ENCODE peak calls at places on chromosomes 4 and X, in six cellular contexts. R, B, U, D, G and L are unnamed samples.
A peak's percentile ranks its signal among the peaks of the same experiment; 100 is the strongest.

GRCh38 chr4:8859550-8860095 is 12.0 kb downstream of the HMX1 start:
- DNase-seq in U (no peak), R (no peak), G (no peak), B (no peak), D (no peak), L (no peak)

GRCh38 chr4:110164856-110165255 is 33.6 kb downstream of the ELOVL6 start:
- DNase-seq in G (no peak), D (no peak), R (no peak), U (no peak), B (no peak), L (no peak)

GRCh38 chrX:41180194-41180902 is 95.1 kb downstream of the USP9X start:
- DNase-seq in R (no peak), U (peak; percentile 6), G (peak; percentile 36), D (peak; percentile 62), B (no peak), L (no peak)

GRCh38 chrX:153643431-153644351 is 3.3 kb upstream of the DUSP9 start:
- DNase-seq in G (no peak), B (peak; percentile 43), U (no peak), D (no peak), R (peak; percentile 72), L (no peak)

GRCh38 chrX:40081679-40082068 is 16.1 kb downstream of the BCOR start:
- DNase-seq in B (no peak), D (no peak), G (no peak), U (no peak), R (no peak), L (no peak)

GRCh38 chr4:56316011-56316650 is 71.2 kb downstream of the AASDH start:
- DNase-seq in G (no peak), R (no peak), B (no peak), U (no peak), D (no peak), L (no peak)

GRCh38 chr4:91758487-91758886 is 545.3 kb upstream of the GRID2 start:
- DNase-seq in U (no peak), D (no peak), B (no peak), R (no peak), G (no peak), L (no peak)

GRCh38 chr4:185096032-185096653 is 46.9 kb upstream of the SLC25A4 start:
- DNase-seq in B (no peak), G (no peak), D (no peak), U (no peak), R (no peak), L (no peak)

GRCh38 chrX:46686003-46686645 is 72.8 kb downstream of the SLC9A7 start:
- DNase-seq in U (peak; percentile 8), R (no peak), D (no peak), G (peak; percentile 23), B (no peak), L (no peak)

GRCh38 chr4:123417813-123418212 is 21.2 kb downstream of the SPRY1 start:
- DNase-seq in R (no peak), D (no peak), U (no peak), G (no peak), B (no peak), L (no peak)

GRCh38 chr4:3236326-3236878 is 12.6 kb upstream of the MSANTD1 start:
- DNase-seq in D (no peak), U (no peak), B (no peak), R (no peak), G (no peak), L (no peak)

GRCh38 chr4:3233391-3234071 is 15.4 kb upstream of the MSANTD1 start:
- DNase-seq in B (no peak), D (no peak), U (no peak), G (no peak), R (no peak), L (no peak)

GRCh38 chr4:3234171-3235029 is 14.6 kb upstream of the MSANTD1 start:
- DNase-seq in R (no peak), D (no peak), U (no peak), B (no peak), G (no peak), L (no peak)

GRCh38 chr4:3235581-3235980 is 13.4 kb upstream of the MSANTD1 start:
- DNase-seq in U (no peak), G (no peak), R (no peak), B (no peak), D (no peak), L (no peak)

DNA sequence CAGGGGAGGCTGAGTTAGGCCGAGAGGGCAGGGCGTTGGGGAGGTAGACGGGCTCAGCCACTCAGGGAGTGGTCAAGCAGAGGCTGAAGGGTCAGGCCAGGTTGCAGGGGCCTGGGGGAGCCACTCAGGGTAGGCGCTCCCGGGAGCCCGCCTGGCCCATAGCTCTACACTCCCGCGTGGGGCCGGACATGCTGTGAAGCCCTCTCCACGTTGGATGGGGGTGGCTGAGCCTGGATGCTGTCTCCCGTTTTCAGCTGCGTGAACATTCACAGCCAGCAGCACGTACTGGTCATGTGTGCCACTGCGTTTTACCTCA is 14.0 kb upstream of the MSANTD1 start:
- DNase-seq in D (no peak), R (no peak), G (no peak), B (no peak), U (no peak), L (no peak)
- H3K36me3 ChIP-seq in D (peaks cover 73% of the 10 kb centered on the region), R (peaks cover 27% of the 10 kb centered on the region), G (peaks cover 95% of the 10 kb centered on the region), B (peaks cover 97% of the 10 kb centered on the region), U (peaks cover 33% of the 10 kb centered on the region), L (peaks cover 86% of the 10 kb centered on the region)

GRCh38 chr4:128076465-128076864 is 15.4 kb downstream of the LARP1B start:
- DNase-seq in R (no peak), D (no peak), U (no peak), B (no peak), G (no peak), L (no peak)
- H3K36me3 ChIP-seq in R (peaks cover 6% of the 10 kb centered on the region), D (peaks cover 17% of the 10 kb centered on the region), U (no peaks in the 10 kb centered on the region), B (peaks cover 33% of the 10 kb centered on the region), G (peaks cover 20% of the 10 kb centered on the region), L (peaks cover 30% of the 10 kb centered on the region)

GRCh38 chr4:1832690-1833089 is 23.3 kb downstream of the LETM1 start:
- DNase-seq in R (no peak), D (no peak), G (no peak), B (no peak), U (no peak), L (no peak)
- H3K36me3 ChIP-seq in R (peaks cover 22% of the 10 kb centered on the region), D (peaks cover 71% of the 10 kb centered on the region), G (peaks cover 79% of the 10 kb centered on the region), B (peaks cover 73% of the 10 kb centered on the region), U (peaks cover 35% of the 10 kb centered on the region), L (no peaks in the 10 kb centered on the region)

DNA sequence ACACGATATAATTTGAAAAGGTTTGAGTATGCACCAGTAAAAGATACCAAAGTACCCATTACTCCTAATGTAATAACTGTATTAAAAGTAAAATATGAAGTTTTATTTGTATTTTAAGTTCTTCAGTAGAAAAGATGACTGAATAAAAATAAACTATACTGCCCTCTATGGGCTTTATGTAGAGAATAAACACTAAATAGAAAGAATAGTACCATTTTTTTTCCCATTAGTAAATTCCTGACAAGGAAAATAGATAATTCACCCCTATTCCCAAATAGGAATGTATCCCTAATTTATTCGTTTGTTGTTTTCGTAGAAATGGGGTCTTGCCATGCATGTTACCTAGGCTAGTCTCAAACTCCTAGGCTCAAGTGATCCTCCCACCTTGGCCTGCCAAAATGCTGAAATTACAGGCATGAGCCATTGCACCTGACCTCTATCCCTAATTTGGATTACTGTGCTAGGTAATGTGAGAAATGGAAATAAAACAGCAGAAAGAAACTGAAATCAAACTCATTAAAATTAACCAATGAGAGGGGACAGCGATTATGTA is 73.6 kb upstream of the COX18 start:
- DNase-seq in B (no peak), R (no peak), G (no peak), D (no peak), U (no peak), L (no peak)
- H3K36me3 ChIP-seq in B (peaks cover 93% of the 10 kb centered on the region), R (peaks cover 18% of the 10 kb centered on the region), G (peaks cover 60% of the 10 kb centered on the region), D (peaks cover 81% of the 10 kb centered on the region), U (peaks cover 32% of the 10 kb centered on the region), L (peaks cover 55% of the 10 kb centered on the region)

DNA sequence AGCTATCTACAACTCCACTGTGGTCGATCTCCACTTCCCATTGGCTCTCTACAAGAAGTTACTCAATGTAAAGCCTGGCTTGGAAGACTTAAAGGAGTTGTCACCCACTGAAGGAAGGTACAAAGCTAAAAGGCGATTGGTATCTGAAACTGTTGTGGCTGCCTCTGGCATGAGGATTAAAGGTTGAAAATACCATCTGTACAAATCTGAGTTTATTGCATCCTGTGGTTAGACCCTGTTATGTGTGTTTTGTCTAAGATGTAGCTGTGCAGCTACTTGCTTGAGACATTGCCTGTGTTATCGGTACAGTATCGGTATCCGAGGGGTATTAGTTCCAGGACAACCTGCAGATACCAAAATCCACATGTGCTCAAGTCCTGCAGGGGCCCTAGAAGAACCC is 16.4 kb downstream of the NAP1L5 start:
- DNase-seq in B (no peak), D (no peak), U (no peak), R (no peak), G (no peak), L (no peak)
- H3K36me3 ChIP-seq in B (peaks cover 59% of the 10 kb centered on the region), D (peaks cover 47% of the 10 kb centered on the region), U (peaks cover 36% of the 10 kb centered on the region), R (peaks cover 13% of the 10 kb centered on the region), G (no peaks in the 10 kb centered on the region), L (no peaks in the 10 kb centered on the region)

GRCh38 chrX:337331-337831 is 18.8 kb upstream of the GTPBP6 start:
- DNase-seq in U (no peak), G (no peak), D (no peak), B (peak; percentile 57), R (peak; percentile 30), L (no peak)
- H3K36me3 ChIP-seq in U (no peaks in the 10 kb centered on the region), G (peaks cover 63% of the 10 kb centered on the region), D (peaks cover 29% of the 10 kb centered on the region), B (no peaks in the 10 kb centered on the region), R (no peaks in the 10 kb centered on the region), L (peaks cover 13% of the 10 kb centered on the region)